ENCODE peak calls at places on chromosomes 3 and 15, in eight cellular contexts. Z is right lobe of liver; M is CD4-positive, alpha-beta T cell; D is AG09309; S is AG04450; X is cardiac fibroblast; T is psoas muscle; H is transverse colon. I is an unnamed sample.

GRCh38 chr3:124138148-124138547 is 146.2 kb upstream of the ROPN1 start:
- DNase-seq in Z (no peak), M (no peak), D (no peak), S (no peak), X (no peak), T (no peak), H (no peak), I (no peak)

GRCh38 chr3:157436583-157437300 is at the start of gene PTX3:
- DNase-seq in Z (peak; percentile 20), M (no peak), D (peak; percentile 81), S (peak; percentile 81), X (peak; percentile 97), T (peak; percentile 39), H (no peak), I (no peak)

GRCh38 chr15:99956820-99957641 is 223.8 kb upstream of the LYSMD4 start:
- DNase-seq in Z (no peak), M (no peak), D (no peak), S (no peak), X (no peak), T (no peak), H (no peak), I (no peak)

GRCh38 chr3:12705981-12706380 is 42.1 kb upstream of the RAF1 start:
- DNase-seq in Z (no peak), M (no peak), D (peak; percentile 71), S (no peak), X (peak; percentile 35), T (no peak), H (no peak), I (no peak)

GRCh38 chr15:68399096-68400065 is 32.6 kb downstream of the ITGA11 start:
- DNase-seq in Z (no peak), M (no peak), D (no peak), S (no peak), X (no peak), T (no peak), H (no peak), I (no peak)

GRCh38 chr3:82293867-82294266 is 532.4 kb upstream of the GBE1 start:
- DNase-seq in Z (no peak), M (no peak), D (no peak), S (no peak), X (peak; percentile 5), T (no peak), H (no peak), I (no peak)

GRCh38 chr15:81526029-81526428 is 152.0 kb upstream of the TMC3 start:
- DNase-seq in Z (no peak), M (no peak), D (no peak), S (no peak), X (no peak), T (no peak), H (no peak), I (no peak)

GRCh38 chr3:177683619-177684018 is 486.3 kb upstream of the TBL1XR1 start:
- DNase-seq in Z (no peak), M (no peak), D (no peak), S (no peak), X (no peak), T (no peak), H (no peak), I (no peak)

GRCh38 chr3:123301331-123302184 is 99.8 kb downstream of the SEC22A start:
- DNase-seq in Z (no peak), M (no peak), D (no peak), S (no peak), X (no peak), T (no peak), H (no peak), I (no peak)

GRCh38 chr3:102790742-102791141 is 355.9 kb downstream of the ZPLD1 start:
- DNase-seq in Z (no peak), M (no peak), D (peak; percentile 53), S (peak; percentile 57), X (no peak), T (no peak), H (no peak), I (no peak)

GRCh38 chr15:34716111-34716510 is 38.7 kb downstream of the GJD2 start:
- DNase-seq in Z (peak; percentile 22), M (no peak), D (no peak), S (no peak), X (no peak), T (peak; percentile 20), H (no peak), I (no peak)

GRCh38 chr3:121231872-121232271 is 313.9 kb downstream of the POLQ start:
- DNase-seq in Z (no peak), M (no peak), D (no peak), S (no peak), X (no peak), T (no peak), H (no peak), I (no peak)

DNA sequence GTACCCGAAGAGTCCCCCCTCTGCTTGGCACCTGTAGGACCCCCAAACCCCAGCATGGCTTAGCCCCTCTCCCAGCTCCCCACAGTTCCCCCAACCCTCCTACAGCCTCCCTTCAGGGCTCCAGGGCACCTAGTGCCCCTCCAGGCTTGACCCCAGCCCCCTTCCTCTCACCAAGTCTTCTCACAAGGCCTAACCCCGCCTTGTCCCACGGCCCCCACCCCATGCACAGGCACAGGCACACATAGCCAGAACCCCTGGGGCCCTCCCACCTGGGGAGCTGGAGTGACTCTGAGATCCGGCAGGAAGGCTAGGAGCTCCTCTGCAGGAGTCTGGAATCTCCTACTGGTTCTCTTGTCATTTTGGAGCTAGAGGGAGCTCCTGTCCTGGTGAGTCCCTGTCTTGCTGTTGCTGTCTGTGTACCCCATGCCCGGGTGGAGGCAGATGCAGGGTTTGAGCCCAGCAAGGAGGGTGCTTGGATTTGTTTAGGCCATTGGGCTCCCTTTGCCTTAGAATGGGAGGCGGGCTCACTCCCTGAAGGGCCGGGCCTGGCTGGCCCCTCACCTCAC is 39.6 kb downstream of the KLF13 start:
- DNase-seq in Z (no peak), M (no peak), D (no peak), S (no peak), X (peak; percentile 44), T (peak; percentile 40), H (peak; percentile 49), I (no peak)
- TF ChIP-seq CTCF in Z (no peak), M (no peak), D (peak; percentile 13), S (no peak), X (peak; percentile 4), T (peak; percentile 13), H (no peak), I (no peak)

DNA sequence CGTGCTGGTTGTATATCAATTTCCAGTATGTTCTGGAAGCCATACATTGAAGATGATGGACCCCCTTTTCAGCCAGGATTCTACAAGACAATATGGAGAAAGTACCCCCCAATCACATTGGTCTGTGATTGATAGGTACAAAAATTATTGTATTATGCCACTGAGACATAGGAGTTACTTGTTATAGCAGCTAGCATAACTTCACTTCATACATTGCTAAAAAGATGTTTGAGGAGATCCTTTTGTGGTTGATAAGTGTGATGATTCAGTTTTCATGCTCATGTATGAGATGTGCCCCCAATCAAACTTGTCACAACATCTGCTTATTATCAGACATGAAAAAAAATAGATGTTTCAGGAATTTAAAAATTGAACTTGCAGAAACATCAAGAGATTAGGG is 66.0 kb downstream of the GPD1L start:
- DNase-seq in Z (no peak), M (no peak), D (no peak), S (no peak), X (no peak), T (no peak), H (no peak), I (no peak)
- TF ChIP-seq CTCF in Z (no peak), M (no peak), D (no peak), S (no peak), X (no peak), T (no peak), H (no peak), I (no peak)

GRCh38 chr3:67642734-67643133 is 11.7 kb downstream of the SUCLG2 start:
- DNase-seq in Z (no peak), M (no peak), D (no peak), S (no peak), X (no peak), T (no peak), H (peak; percentile 83), I (no peak)
- TF ChIP-seq CTCF in Z (no peak), M (no peak), D (no peak), S (no peak), X (no peak), T (no peak), H (no peak), I (no peak)

GRCh38 chr3:74631341-74631740 is 16.9 kb upstream of the CNTN3 start:
- DNase-seq in Z (no peak), M (no peak), D (no peak), S (no peak), X (peak; percentile 71), T (no peak), H (no peak), I (no peak)

GRCh38 chr3:74631771-74632170 is 17.3 kb upstream of the CNTN3 start:
- DNase-seq in Z (no peak), M (no peak), D (no peak), S (no peak), X (peak; percentile 55), T (no peak), H (no peak), I (no peak)

GRCh38 chr3:74633021-74633420 is 18.6 kb upstream of the CNTN3 start:
- DNase-seq in Z (no peak), M (no peak), D (peak; percentile 32), S (no peak), X (peak; percentile 37), T (no peak), H (no peak), I (no peak)

GRCh38 chr3:74630602-74631001 is 16.1 kb upstream of the CNTN3 start:
- DNase-seq in Z (no peak), M (no peak), D (peak; percentile 28), S (no peak), X (peak; percentile 81), T (no peak), H (no peak), I (no peak)
- TF ChIP-seq CTCF in Z (peak; percentile 39), M (no peak), D (peak; percentile 60), S (peak; percentile 52), X (peak; percentile 35), T (no peak), H (peak; percentile 15), I (peak; percentile 34)

GRCh38 chr3:149198611-149199010 is 23.0 kb downstream of the CP start:
- DNase-seq in Z (no peak), M (no peak), D (no peak), S (no peak), X (no peak), T (no peak), H (no peak), I (no peak)

GRCh38 chr3:149204390-149204991 is 17.1 kb downstream of the CP start:
- DNase-seq in Z (no peak), M (no peak), D (no peak), S (no peak), X (no peak), T (no peak), H (no peak), I (no peak)

GRCh38 chr3:149199474-149199873 is 22.2 kb downstream of the CP start:
- DNase-seq in Z (no peak), M (no peak), D (no peak), S (no peak), X (peak; percentile 37), T (no peak), H (no peak), I (no peak)

GRCh38 chr3:149207475-149207874 is 14.2 kb downstream of the CP start:
- DNase-seq in Z (no peak), M (no peak), D (no peak), S (no peak), X (no peak), T (no peak), H (no peak), I (no peak)

GRCh38 chr3:149203758-149204157 is 17.9 kb downstream of the CP start:
- DNase-seq in Z (no peak), M (no peak), D (no peak), S (no peak), X (no peak), T (no peak), H (no peak), I (no peak)
- TF ChIP-seq CTCF in Z (no peak), M (no peak), D (no peak), S (no peak), X (no peak), T (no peak), H (no peak), I (no peak)

I was measured in D721Med.